ENCODE peak calls at places on chromosomes 1 and 21, in eight cellular contexts. H, Z, N, A, R, T, G and I are unnamed samples. For H3K36me3 and H3K27me3, the result is how much of the 10 kb centered on the place peaks cover.

GRCh38 chr1:206766251-206766856 is 4.2 kb upstream of the IL19 start:
- DNase-seq in R (peak), N (peak), Z (peak), A (peak), H (peak), T (peak), G (peak), I (no peak)

GRCh38 chr1:153774780-153775431 is at the start of gene SLC27A3:
- DNase-seq in G (peak), A (no peak), R (peak), N (peak), T (peak), H (peak), Z (no peak), I (peak)

GRCh38 chr1:171220551-171221175 is 27.6 kb upstream of the FMO1 start:
- DNase-seq in R (no peak), N (no peak), T (no peak), H (no peak), A (peak), Z (no peak), G (peak), I (peak)

GRCh38 chr1:228923973-228924766 is 188.9 kb downstream of the RHOU start:
- DNase-seq in R (no peak), H (no peak), Z (no peak), N (no peak), T (no peak), A (no peak), G (no peak), I (no peak)

GRCh38 chr1:222909586-222909985 is 94.7 kb downstream of the DISP1 start:
- DNase-seq in Z (no peak), G (peak), H (no peak), N (no peak), R (peak), A (peak), T (no peak), I (no peak)

GRCh38 chr1:153202006-153202405 is 1.2 kb upstream of the LELP1 start:
- DNase-seq in R (no peak), H (no peak), A (no peak), N (no peak), G (no peak), Z (no peak), T (no peak), I (no peak)

GRCh38 chr1:160781914-160782689 is 13.9 kb upstream of the LY9 start:
- DNase-seq in G (no peak), Z (no peak), H (peak), T (peak), N (no peak), A (no peak), R (no peak), I (no peak)

GRCh38 chr1:178192686-178193085 is 98.8 kb downstream of the RASAL2 start:
- DNase-seq in Z (no peak), N (peak), T (peak), G (peak), A (peak), R (peak), H (no peak), I (no peak)

GRCh38 chr1:86487131-86487804 is 18.5 kb downstream of the CLCA1 start:
- DNase-seq in H (no peak), A (peak), N (no peak), Z (no peak), T (no peak), R (peak), G (no peak), I (no peak)

GRCh38 chr1:41528106-41528505 is 43.6 kb upstream of the EDN2 start:
- DNase-seq in H (no peak), G (no peak), T (no peak), R (no peak), N (no peak), Z (no peak), A (no peak), I (no peak)

GRCh38 chr21:44089001-44089911 is 17.9 kb upstream of the PWP2 start:
- DNase-seq in Z (peak), A (no peak), R (no peak), G (no peak), T (peak), N (no peak), H (peak), I (no peak)

GRCh38 chr1:165444897-165445370 is at the start of gene RXRG:
- DNase-seq in Z (no peak), G (peak), N (peak), A (peak), R (peak), T (no peak), H (peak), I (peak)

GRCh38 chr1:182588460-182589396 is at the start of gene RNASEL:
- DNase-seq in H (peak), A (peak), Z (peak), G (peak), T (peak), N (peak), R (peak), I (peak)

GRCh38 chr1:168368131-168368530 is 87.5 kb downstream of the TBX19 start:
- DNase-seq in T (no peak), G (no peak), H (no peak), R (no peak), N (peak), A (no peak), Z (no peak), I (no peak)

GRCh38 chr21:32726742-32727477 is 903 bp downstream of the SYNJ1 start:
- DNase-seq in A (peak), N (peak), R (peak), H (no peak), Z (no peak), T (peak), G (peak), I (peak)

GRCh38 chr1:183180634-183181056 is 5.4 kb upstream of the LAMC2 start:
- DNase-seq in H (no peak), G (peak), A (peak), N (peak), R (peak), Z (no peak), T (peak), I (no peak)

GRCh38 chr1:151457911-151458882 is 1.1 kb downstream of the POGZ start:
- DNase-seq in G (peak), T (peak), R (peak), N (peak), A (peak), Z (peak), H (peak), I (peak)

GRCh38 chr1:208127791-208128408 is 116.3 kb downstream of the PLXNA2 start:
- DNase-seq in T (no peak), H (no peak), G (no peak), N (no peak), R (no peak), Z (no peak), A (no peak), I (peak)

GRCh38 chr1:241997401-241997800 is 1.5 kb downstream of the MAP1LC3C start:
- DNase-seq in R (no peak), A (peak), H (no peak), G (no peak), T (no peak), Z (no peak), N (no peak), I (no peak)

GRCh38 chr1:242002072-242002471 is 3.2 kb upstream of the MAP1LC3C start:
- DNase-seq in Z (no peak), H (no peak), A (peak), N (no peak), R (no peak), T (no peak), G (no peak), I (no peak)

GRCh38 chr1:241998412-241998921 is 431 bp downstream of the MAP1LC3C start:
- DNase-seq in A (peak), R (peak), H (no peak), G (peak), N (peak), T (peak), Z (peak), I (peak)

GRCh38 chr1:242002528-242002927 is 3.6 kb upstream of the MAP1LC3C start:
- DNase-seq in A (peak), G (no peak), T (no peak), H (no peak), Z (no peak), N (no peak), R (no peak), I (no peak)

GRCh38 chr1:241998950-241999495 is at the start of gene MAP1LC3C:
- DNase-seq in Z (no peak), A (no peak), N (no peak), H (no peak), G (peak), R (no peak), T (no peak), I (peak)
- H3K4me3 ChIP-seq in Z (no peak), A (peak), N (no peak), H (no peak), G (peak), R (peak), T (no peak), I (peak)

DNA sequence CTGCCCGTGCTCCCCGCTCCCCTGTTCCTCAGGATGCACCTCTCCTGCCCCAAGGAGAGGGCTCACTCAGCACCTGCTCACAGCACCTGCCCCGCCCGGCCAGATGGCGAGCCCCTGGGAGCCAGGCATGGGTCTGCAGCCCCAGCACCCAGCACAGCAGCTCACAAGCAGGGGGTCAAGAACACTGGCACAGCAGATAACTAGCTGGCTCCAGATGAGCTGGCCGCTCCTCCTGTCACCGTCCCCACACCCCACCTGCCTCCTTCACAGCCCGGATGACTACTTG is 20.9 kb upstream of the EVA1B start:
- DNase-seq in N (no peak), A (no peak), R (no peak), T (no peak), G (no peak), H (no peak), Z (no peak), I (no peak)
- H3K36me3 ChIP-seq in N (half or more), A (under half), R (under half), T (under half), G (under half), H (under half), Z (under half), I (under half)

GRCh38 chr1:3065396-3065795 is 3.6 kb upstream of the PRDM16 start:
- DNase-seq in N (no peak), R (no peak), T (no peak), G (no peak), A (no peak), Z (no peak), H (no peak), I (no peak)
- H3K27me3 ChIP-seq in N (under half), R (under half), T (half or more), G (half or more), A (half or more), Z (under half), H (half or more), I (half or more)

DNA sequence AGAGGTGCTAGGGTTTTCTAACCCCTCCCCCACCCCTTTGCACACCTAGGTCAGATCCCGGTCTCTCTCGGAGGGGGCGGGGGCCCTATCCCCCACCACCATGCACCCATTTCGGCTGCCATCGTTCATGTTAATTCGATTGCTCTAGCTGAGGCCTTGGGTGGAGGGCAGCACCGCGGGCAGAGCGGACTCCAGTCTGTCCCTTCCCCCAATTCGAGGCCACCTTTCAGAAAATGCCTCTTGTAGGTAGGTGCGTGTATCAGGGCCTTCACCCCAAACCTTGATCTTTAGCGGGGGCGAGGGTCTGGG is 6.8 kb downstream of the EFNA4 start:
- DNase-seq in Z (no peak), G (no peak), N (no peak), H (no peak), T (no peak), A (no peak), R (no peak), I (peak)
- H3K4me3 ChIP-seq in Z (peak), G (no peak), N (no peak), H (peak), T (peak), A (peak), R (peak), I (peak)